ENCODE peak calls at places on chromosomes 7 and 10, in five cellular contexts. One of them, this sample, is unnamed. For H3K4me1, the result is how much of the 10 kb centered on the place peaks cover.

GRCh38 chr10:10824611-10825148 is 193.0 kb upstream of the CELF2 start:
- DNase-seq in MM.1S: no peak
- DNase-seq in right lobe of liver: no peak
- DNase-seq in heart left ventricle: peak
- DNase-seq in testis: peak
- DNase-seq in this sample: no peak

GRCh38 chr10:90834326-90834725 is 23.5 kb downstream of the HTR7 start:
- DNase-seq in right lobe of liver: no peak
- DNase-seq in testis: no peak
- DNase-seq in heart left ventricle: no peak
- DNase-seq in MM.1S: no peak
- DNase-seq in this sample: no peak

GRCh38 chr7:128876586-128876977 is 13.9 kb downstream of the ATP6V1F start:
- DNase-seq in testis: no peak
- DNase-seq in heart left ventricle: no peak
- DNase-seq in right lobe of liver: no peak
- DNase-seq in MM.1S: no peak
- DNase-seq in this sample: peak

GRCh38 chr7:98872328-98872924 is 2.6 kb upstream of the TMEM130 start:
- DNase-seq in heart left ventricle: no peak
- DNase-seq in testis: peak
- DNase-seq in MM.1S: peak
- DNase-seq in right lobe of liver: no peak
- DNase-seq in this sample: peak

GRCh38 chr10:5584895-5585516 is 60.2 kb downstream of the CALML3 start:
- DNase-seq in right lobe of liver: no peak
- DNase-seq in testis: no peak
- DNase-seq in MM.1S: peak
- DNase-seq in heart left ventricle: no peak
- DNase-seq in this sample: peak

GRCh38 chr7:157490465-157490912 is 153.7 kb downstream of the DNAJB6 start:
- DNase-seq in heart left ventricle: no peak
- DNase-seq in right lobe of liver: no peak
- DNase-seq in MM.1S: no peak
- DNase-seq in testis: no peak
- DNase-seq in this sample: peak

GRCh38 chr7:157495594-157495993 is 158.8 kb downstream of the DNAJB6 start:
- DNase-seq in MM.1S: no peak
- DNase-seq in heart left ventricle: no peak
- DNase-seq in testis: no peak
- DNase-seq in right lobe of liver: no peak
- DNase-seq in this sample: peak

GRCh38 chr7:44151679-44152355 is 10.7 kb upstream of the MYL7 start:
- DNase-seq in testis: no peak
- DNase-seq in heart left ventricle: no peak
- DNase-seq in right lobe of liver: no peak
- DNase-seq in MM.1S: no peak
- DNase-seq in this sample: no peak

GRCh38 chr10:124231188-124232135 is 138.1 kb upstream of the CHST15 start:
- DNase-seq in testis: no peak
- DNase-seq in right lobe of liver: no peak
- DNase-seq in MM.1S: peak
- DNase-seq in heart left ventricle: no peak
- DNase-seq in this sample: no peak

DNA sequence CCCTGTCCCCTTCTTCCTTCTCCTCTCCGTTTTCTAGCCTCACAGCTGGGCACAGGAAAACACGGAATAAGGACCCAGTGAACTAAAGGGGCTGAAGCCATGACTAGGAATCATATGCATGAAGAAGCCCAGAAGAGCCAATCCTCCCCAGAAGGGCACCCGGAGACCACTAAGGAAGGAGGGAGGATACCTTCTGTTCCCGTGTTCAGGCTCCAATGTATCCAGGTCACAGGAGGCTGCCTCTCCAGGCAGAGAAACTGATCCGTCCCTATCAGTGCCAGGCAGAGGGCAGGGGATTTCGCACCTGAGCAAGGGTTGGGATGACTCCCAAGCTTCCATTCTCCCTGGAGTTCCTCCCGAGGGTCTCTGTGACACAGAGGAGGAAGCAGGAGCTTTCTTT is 246.6 kb downstream of the SNX10 start:
- DNase-seq in MM.1S: no peak
- DNase-seq in heart left ventricle: no peak
- DNase-seq in right lobe of liver: no peak
- DNase-seq in testis: no peak
- DNase-seq in this sample: no peak
- H3K4me1 ChIP-seq in MM.1S: under half
- H3K4me1 ChIP-seq in heart left ventricle: under half
- H3K4me1 ChIP-seq in right lobe of liver: under half
- H3K4me1 ChIP-seq in testis: under half
- H3K4me1 ChIP-seq in this sample: under half

GRCh38 chr7:2815523-2816240 is 28.4 kb downstream of the GNA12 start:
- DNase-seq in MM.1S: no peak
- DNase-seq in heart left ventricle: no peak
- DNase-seq in right lobe of liver: no peak
- DNase-seq in testis: no peak
- DNase-seq in this sample: no peak
- H3K4me1 ChIP-seq in MM.1S: under half
- H3K4me1 ChIP-seq in heart left ventricle: under half
- H3K4me1 ChIP-seq in right lobe of liver: under half
- H3K4me1 ChIP-seq in testis: half or more
- H3K4me1 ChIP-seq in this sample: under half

GRCh38 chr7:6359021-6359420 is 86.6 kb upstream of the CYTH3 start:
- DNase-seq in testis: no peak
- DNase-seq in heart left ventricle: no peak
- DNase-seq in MM.1S: no peak
- DNase-seq in right lobe of liver: no peak
- DNase-seq in this sample: no peak
- H3K4me1 ChIP-seq in testis: under half
- H3K4me1 ChIP-seq in heart left ventricle: under half
- H3K4me1 ChIP-seq in MM.1S: under half
- H3K4me1 ChIP-seq in right lobe of liver: under half
- H3K4me1 ChIP-seq in this sample: under half

GRCh38 chr7:106017657-106018056 is 54.6 kb downstream of the CDHR3 start:
- DNase-seq in heart left ventricle: no peak
- DNase-seq in MM.1S: no peak
- DNase-seq in right lobe of liver: no peak
- DNase-seq in testis: no peak
- DNase-seq in this sample: no peak
- H3K4me1 ChIP-seq in heart left ventricle: under half
- H3K4me1 ChIP-seq in MM.1S: under half
- H3K4me1 ChIP-seq in right lobe of liver: under half
- H3K4me1 ChIP-seq in testis: under half
- H3K4me1 ChIP-seq in this sample: under half

DNA sequence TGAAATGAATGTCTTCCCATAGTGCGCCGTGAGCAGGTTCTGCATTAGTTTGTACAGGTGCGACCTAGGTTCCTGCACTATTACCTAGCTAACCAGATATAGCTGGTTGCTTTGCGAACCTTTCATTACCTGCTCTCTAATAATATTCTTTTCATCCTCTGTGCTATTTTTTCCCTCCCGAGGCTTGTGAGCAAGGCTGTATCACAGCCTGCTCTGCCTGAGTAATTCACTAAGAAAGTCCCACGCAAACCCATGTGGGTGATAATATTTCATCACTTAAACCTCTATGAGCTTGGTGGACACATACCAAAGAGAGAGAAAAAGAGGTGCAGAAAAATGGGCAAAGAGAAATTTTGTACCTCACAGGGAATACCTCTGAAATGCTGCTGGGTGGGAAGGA is 8.4 kb downstream of the INHBA start:
- DNase-seq in heart left ventricle: no peak
- DNase-seq in testis: no peak
- DNase-seq in right lobe of liver: no peak
- DNase-seq in MM.1S: no peak
- DNase-seq in this sample: no peak
- H3K4me1 ChIP-seq in heart left ventricle: under half
- H3K4me1 ChIP-seq in testis: under half
- H3K4me1 ChIP-seq in right lobe of liver: under half
- H3K4me1 ChIP-seq in MM.1S: under half
- H3K4me1 ChIP-seq in this sample: under half

DNA sequence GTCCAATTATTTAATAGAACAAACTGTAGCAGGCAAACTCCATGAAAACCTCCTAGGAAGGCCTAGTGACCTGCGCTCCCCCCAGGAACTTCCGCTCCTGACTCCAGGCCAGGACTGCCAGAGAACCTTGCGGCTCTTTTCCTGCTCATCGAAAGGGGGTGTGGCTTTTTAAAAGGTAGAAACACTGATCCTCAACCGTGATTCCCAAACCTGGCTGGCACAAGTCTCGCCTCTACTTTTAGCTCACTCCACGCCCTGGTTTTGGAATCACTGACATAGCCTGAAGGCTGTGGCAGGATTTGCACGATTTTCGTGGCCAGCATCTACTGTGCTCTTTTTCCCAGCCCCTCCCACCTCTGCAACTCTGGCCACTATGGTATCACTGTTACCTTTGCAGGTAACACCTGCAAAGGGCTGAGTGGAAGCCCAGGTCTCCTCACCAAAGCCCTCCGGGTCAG is 43.3 kb downstream of the MYOF start:
- DNase-seq in testis: peak
- DNase-seq in MM.1S: no peak
- DNase-seq in right lobe of liver: no peak
- DNase-seq in heart left ventricle: no peak
- DNase-seq in this sample: no peak
- H3K4me1 ChIP-seq in testis: under half
- H3K4me1 ChIP-seq in MM.1S: under half
- H3K4me1 ChIP-seq in right lobe of liver: under half
- H3K4me1 ChIP-seq in heart left ventricle: under half
- H3K4me1 ChIP-seq in this sample: under half

This sample was measured in spleen.